ENCODE peak calls at places on chromosomes 5 and 9, in ten cellular contexts. K, U, X, P, C, L, E, V, O and D are unnamed samples.

GRCh38 chr9:128361296-128361980 is 9.7 kb upstream of the URM1 start:
- DNase-seq in K (no peak), U (no peak), X (no peak), P (peak; percentile 29), C (no peak), L (no peak), E (no peak), V (no peak), O (no peak), D (no peak)

GRCh38 chr5:171483453-171484177 is 64.2 kb downstream of the FGF18 start:
- DNase-seq in K (peak; percentile 94), U (peak; percentile 96), X (peak; percentile 84), P (no peak), C (peak; percentile 84), L (peak; percentile 87), E (no peak), V (no peak), O (no peak), D (no peak)

GRCh38 chr9:129868571-129869486 is 33.6 kb downstream of the USP20 start:
- DNase-seq in K (no peak), U (no peak), X (no peak), P (peak; percentile 69), C (no peak), L (no peak), E (peak; percentile 34), V (no peak), O (peak; percentile 51), D (no peak)

GRCh38 chr9:101176384-101176783 is 147.9 kb downstream of the PLPPR1 start:
- DNase-seq in K (no peak), U (no peak), X (no peak), P (no peak), C (no peak), L (no peak), E (no peak), V (no peak), O (no peak), D (peak; percentile 3)

GRCh38 chr9:34500623-34501267 is 22.0 kb downstream of the ENHO start:
- DNase-seq in K (peak; percentile 49), U (peak; percentile 47), X (peak; percentile 57), P (peak; percentile 56), C (peak; percentile 66), L (peak; percentile 48), E (peak; percentile 78), V (peak; percentile 77), O (peak; percentile 69), D (peak; percentile 60)

GRCh38 chr9:136563646-136564321 is 17.9 kb upstream of the NOTCH1 start:
- DNase-seq in K (no peak), U (no peak), X (no peak), P (no peak), C (no peak), L (no peak), E (no peak), V (no peak), O (no peak), D (no peak)

GRCh38 chr5:132269635-132270344 is 12.3 kb downstream of the PDLIM4 start:
- DNase-seq in K (no peak), U (no peak), X (no peak), P (no peak), C (peak; percentile 1), L (no peak), E (no peak), V (no peak), O (no peak), D (no peak)

GRCh38 chr9:129863059-129863690 is 27.9 kb downstream of the USP20 start:
- DNase-seq in K (peak; percentile 96), U (peak; percentile 60), X (peak; percentile 62), P (peak; percentile 87), C (no peak), L (no peak), E (peak; percentile 90), V (no peak), O (peak; percentile 34), D (no peak)

DNA sequence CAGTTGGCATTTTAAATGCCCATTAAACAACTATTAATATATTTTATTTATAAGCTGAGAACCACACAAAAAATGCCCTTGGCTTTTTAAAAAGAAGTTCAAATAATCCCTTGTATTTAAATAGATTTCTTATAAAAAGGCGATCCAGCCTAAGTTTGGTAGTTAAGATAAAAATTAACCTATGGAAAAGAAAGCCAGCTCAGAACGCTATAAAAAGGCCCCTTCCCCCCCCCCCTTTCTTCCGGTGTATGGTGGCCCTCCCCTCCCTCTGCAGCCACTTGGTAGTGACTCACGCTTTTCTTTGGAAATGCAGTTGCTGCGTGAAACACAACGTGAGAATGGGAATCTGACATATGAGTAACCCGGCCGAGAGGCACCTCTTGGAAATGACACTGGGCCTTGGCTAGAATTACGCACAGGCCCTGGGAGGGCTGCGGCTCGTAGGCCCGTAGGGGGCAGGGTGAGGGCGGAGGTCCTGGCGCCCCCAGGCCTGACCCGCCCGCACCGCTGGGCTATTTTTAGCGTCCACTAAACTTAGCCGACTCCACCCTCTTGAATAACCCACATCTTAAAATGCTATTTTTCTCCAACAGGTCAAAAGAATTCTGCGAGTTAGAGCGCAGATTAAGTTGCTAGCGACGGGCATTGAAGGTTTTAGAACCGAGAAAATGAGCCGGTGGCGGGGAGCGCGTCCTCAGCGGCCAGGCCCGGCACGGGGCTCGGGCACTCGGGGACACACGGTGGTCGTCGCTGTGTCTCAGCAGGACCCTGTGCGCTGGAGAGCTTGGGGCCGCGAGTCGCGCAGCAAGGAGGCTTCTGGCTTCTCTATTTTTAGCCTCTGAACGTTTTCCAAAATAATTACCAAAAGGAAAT is 168.7 kb downstream of the AUH start:
- DNase-seq in K (peak; percentile 99), U (peak; percentile 100), X (peak; percentile 99), P (peak; percentile 97), C (peak; percentile 88), L (peak; percentile 76), E (peak; percentile 98), V (peak; percentile 58), O (peak; percentile 74), D (peak; percentile 69)
- TF ChIP-seq CTCF in K (peak; percentile 5), U (peak; percentile 22), X (peak; percentile 8), P (no peak), C (peak; percentile 6), L (peak; percentile 39), E (no peak), V (no peak), O (no peak), D (no peak)

GRCh38 chr9:81665514-81665838 is 23.9 kb downstream of the TLE1 start:
- DNase-seq in K (no peak), U (no peak), X (no peak), P (no peak), C (no peak), L (no peak), E (no peak), V (no peak), O (no peak), D (no peak)
- TF ChIP-seq CTCF in K (no peak), U (no peak), X (no peak), P (no peak), C (no peak), L (no peak), E (no peak), V (no peak), O (no peak), D (no peak)

GRCh38 chr5:180115326-180116076 is 43.9 kb upstream of the RNF130 start:
- DNase-seq in K (no peak), U (no peak), X (no peak), P (no peak), C (no peak), L (no peak), E (no peak), V (no peak), O (no peak), D (no peak)

GRCh38 chr5:180117378-180117725 is 45.8 kb upstream of the RNF130 start:
- DNase-seq in K (no peak), U (no peak), X (no peak), P (no peak), C (no peak), L (no peak), E (no peak), V (no peak), O (no peak), D (no peak)

GRCh38 chr5:180118391-180118791 is 46.8 kb upstream of the RNF130 start:
- DNase-seq in K (no peak), U (no peak), X (no peak), P (no peak), C (no peak), L (no peak), E (no peak), V (peak; percentile 2), O (no peak), D (no peak)

GRCh38 chr5:180116077-180116375 is 44.5 kb upstream of the RNF130 start:
- DNase-seq in K (no peak), U (no peak), X (no peak), P (no peak), C (no peak), L (no peak), E (no peak), V (no peak), O (no peak), D (no peak)

DNA sequence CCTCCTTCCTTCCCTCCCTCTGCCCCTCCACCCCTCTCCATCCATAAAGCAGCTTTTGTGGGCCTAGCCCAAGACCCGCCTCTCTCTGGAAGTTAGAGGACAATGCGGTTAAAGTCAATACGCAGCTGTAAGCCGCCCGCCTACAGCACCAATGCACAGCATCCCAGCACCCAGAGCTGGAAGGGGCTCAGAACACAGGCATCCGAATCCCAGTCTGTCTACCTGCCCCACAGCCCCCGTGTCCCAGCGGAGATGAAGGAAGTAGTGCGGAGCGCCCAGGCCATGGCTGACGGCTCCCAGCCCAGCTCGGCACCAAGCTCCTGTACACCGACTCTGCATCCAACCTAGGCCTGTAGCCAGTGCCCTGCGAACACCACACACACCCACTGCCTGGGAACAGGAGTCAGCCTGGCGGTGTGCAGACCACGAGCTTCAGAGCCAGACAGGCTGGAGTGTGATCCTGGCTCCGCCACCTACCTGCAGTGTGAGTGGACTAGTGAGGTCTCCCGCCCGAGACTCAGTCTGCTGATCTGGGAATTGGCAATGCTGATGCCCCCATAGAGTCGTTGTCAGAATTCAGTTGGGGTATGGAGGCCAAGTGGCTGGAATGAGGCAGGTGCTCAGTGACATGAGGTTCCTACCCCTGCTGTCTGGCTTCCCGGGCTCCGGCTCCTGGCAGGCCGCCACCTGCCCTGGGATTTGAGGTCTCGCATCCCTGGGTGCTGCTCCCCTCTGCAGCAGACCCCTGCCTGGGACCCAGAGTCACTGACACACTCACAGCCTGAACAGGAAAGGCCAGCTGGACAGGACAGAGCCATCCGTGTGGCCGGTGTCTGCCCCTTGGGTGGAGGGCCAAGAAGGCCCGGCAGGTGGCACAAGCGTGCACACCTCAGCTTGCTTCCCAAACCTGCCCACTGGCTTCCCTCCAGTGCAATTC is 45.1 kb upstream of the RNF130 start:
- DNase-seq in K (no peak), U (no peak), X (no peak), P (no peak), C (no peak), L (no peak), E (peak; percentile 72), V (no peak), O (peak; percentile 32), D (peak; percentile 81)
- TF ChIP-seq CTCF in K (no peak), U (no peak), X (no peak), P (peak; percentile 34), C (no peak), L (no peak), E (peak; percentile 54), V (no peak), O (peak; percentile 21), D (peak; percentile 88)

GRCh38 chr9:36791204-36791948 is 218.7 kb downstream of the MELK start:
- DNase-seq in K (no peak), U (no peak), X (no peak), P (peak; percentile 47), C (no peak), L (no peak), E (no peak), V (no peak), O (no peak), D (no peak)

GRCh38 chr9:36787709-36788108 is 215.0 kb downstream of the MELK start:
- DNase-seq in K (no peak), U (no peak), X (no peak), P (peak; percentile 31), C (no peak), L (no peak), E (no peak), V (no peak), O (no peak), D (no peak)

GRCh38 chr9:36793277-36793676 is 220.6 kb downstream of the MELK start:
- DNase-seq in K (no peak), U (no peak), X (no peak), P (no peak), C (no peak), L (no peak), E (no peak), V (no peak), O (no peak), D (no peak)

GRCh38 chr9:36789886-36790285 is 217.2 kb downstream of the MELK start:
- DNase-seq in K (no peak), U (no peak), X (no peak), P (no peak), C (no peak), L (no peak), E (no peak), V (no peak), O (no peak), D (peak; percentile 5)

GRCh38 chr9:36788534-36788933 is 215.8 kb downstream of the MELK start:
- DNase-seq in K (no peak), U (no peak), X (no peak), P (no peak), C (no peak), L (no peak), E (no peak), V (peak; percentile 30), O (no peak), D (no peak)
- TF ChIP-seq CTCF in K (peak; percentile 37), U (peak; percentile 60), X (peak; percentile 60), P (peak; percentile 49), C (no peak), L (no peak), E (peak; percentile 40), V (peak; percentile 63), O (no peak), D (no peak)